ENCODE peak calls at places on chromosomes 6 and 20, in seven cellular contexts. N is astrocyte of the spinal cord; E is WTC11; L is AG04449; C is CD8-positive, alpha-beta T cell; G is GM12865; D is cardiac fibroblast. S is an unnamed sample.

GRCh38 chr20:21323640-21324039 is 20.5 kb downstream of the XRN2 start:
- DNase-seq in N (peak; percentile 73), E (no peak), L (no peak), C (no peak), G (no peak), D (peak; percentile 84), S (no peak)

GRCh38 chr6:51704932-51705540 is 382.4 kb downstream of the PKHD1 start:
- DNase-seq in N (no peak), E (no peak), L (no peak), C (no peak), G (no peak), D (no peak), S (no peak)

GRCh38 chr6:155316419-155316818 is 2.1 kb upstream of the TFB1M start:
- DNase-seq in N (no peak), E (no peak), L (no peak), C (no peak), G (no peak), D (no peak), S (no peak)

GRCh38 chr6:147131728-147132127 is 72.5 kb upstream of the STXBP5 start:
- DNase-seq in N (peak; percentile 29), E (no peak), L (no peak), C (no peak), G (no peak), D (peak; percentile 62), S (no peak)

GRCh38 chr6:46626228-46626909 is 26.2 kb downstream of the CYP39A1 start:
- DNase-seq in N (peak; percentile 56), E (no peak), L (no peak), C (no peak), G (peak; percentile 41), D (peak; percentile 38), S (no peak)

GRCh38 chr6:46642928-46643751 is 9.5 kb downstream of the CYP39A1 start:
- DNase-seq in N (no peak), E (no peak), L (no peak), C (no peak), G (no peak), D (no peak), S (no peak)

GRCh38 chr6:77136086-77136485 is 327.2 kb downstream of the HTR1B start:
- DNase-seq in N (peak; percentile 38), E (no peak), L (no peak), C (no peak), G (no peak), D (no peak), S (no peak)

GRCh38 chr20:35702051-35702823 is 3.0 kb downstream of the ROMO1 start:
- DNase-seq in N (peak; percentile 49), E (no peak), L (no peak), C (no peak), G (no peak), D (no peak), S (no peak)

GRCh38 chr20:4088766-4089165 is 73.4 kb upstream of the RNF24 start:
- DNase-seq in N (no peak), E (no peak), L (no peak), C (no peak), G (no peak), D (no peak), S (no peak)

GRCh38 chr20:35845561-35845960 is 73.7 kb downstream of the PHF20 start:
- DNase-seq in N (peak; percentile 52), E (no peak), L (no peak), C (no peak), G (no peak), D (no peak), S (no peak)

GRCh38 chr6:73131706-73132105 is 93.6 kb downstream of the KHDC1L start:
- DNase-seq in N (peak; percentile 9), E (no peak), L (no peak), C (no peak), G (no peak), D (peak; percentile 8), S (no peak)

GRCh38 chr20:54510546-54511129 is 35.2 kb downstream of the DOK5 start:
- DNase-seq in N (peak; percentile 8), E (peak; percentile 46), L (no peak), C (no peak), G (no peak), D (peak; percentile 26), S (no peak)

DNA sequence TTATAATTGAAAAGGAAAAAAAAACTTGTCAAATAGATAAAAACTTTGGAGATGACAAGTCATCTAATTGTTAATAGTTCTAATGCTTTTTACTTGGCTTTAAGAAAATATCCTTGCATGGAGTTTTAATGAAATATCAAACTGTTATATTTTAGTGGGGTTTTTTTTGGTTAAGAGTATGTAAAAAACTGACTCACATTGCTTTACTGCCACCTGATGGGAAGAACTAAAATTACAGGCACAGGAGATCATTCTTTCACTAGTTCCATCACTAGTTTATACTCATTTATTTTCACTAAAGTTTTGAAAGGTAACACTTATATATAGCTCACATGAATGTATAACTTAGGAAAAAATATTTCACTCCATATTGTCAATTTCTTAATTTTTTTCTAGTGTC is 309.1 kb downstream of the LMBRD1 start:
- DNase-seq in N (no peak), E (no peak), L (no peak), C (no peak), G (peak; percentile 3), D (no peak), S (no peak)
- TF ChIP-seq CTCF in N (peak; percentile 21), E (peak; percentile 66), L (no peak), C (no peak), G (peak; percentile 28), D (peak; percentile 23), S (no peak)

DNA sequence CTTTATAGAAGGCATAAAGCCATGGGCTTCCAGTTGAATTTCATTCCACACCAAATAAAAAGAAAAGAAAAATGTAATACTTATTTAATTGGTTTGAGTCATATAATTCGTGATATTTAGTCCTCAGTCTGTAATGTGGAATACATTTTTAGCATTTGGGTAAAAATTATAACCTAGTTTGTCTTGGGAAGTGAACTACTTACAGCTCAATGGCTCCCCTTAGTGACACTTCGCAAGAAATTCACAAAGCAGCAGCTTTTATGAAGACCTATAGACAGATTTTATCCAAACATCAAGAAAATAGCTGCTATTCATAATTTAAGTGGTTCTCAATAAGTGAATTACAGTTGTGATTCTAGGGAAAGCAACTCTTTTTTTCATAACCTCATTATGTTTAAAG is 72.1 kb downstream of the RSPO3 start:
- DNase-seq in N (peak; percentile 53), E (no peak), L (no peak), C (no peak), G (peak; percentile 26), D (peak; percentile 74), S (no peak)
- TF ChIP-seq CTCF in N (peak; percentile 70), E (no peak), L (peak; percentile 45), C (no peak), G (peak; percentile 16), D (peak; percentile 66), S (no peak)

GRCh38 chr20:62778601-62779416 is 17.5 kb upstream of the MRGBP start:
- DNase-seq in N (no peak), E (peak; percentile 50), L (no peak), C (no peak), G (no peak), D (no peak), S (no peak)
- TF ChIP-seq CTCF in N (no peak), E (no peak), L (no peak), C (no peak), G (no peak), D (no peak), S (no peak)

DNA sequence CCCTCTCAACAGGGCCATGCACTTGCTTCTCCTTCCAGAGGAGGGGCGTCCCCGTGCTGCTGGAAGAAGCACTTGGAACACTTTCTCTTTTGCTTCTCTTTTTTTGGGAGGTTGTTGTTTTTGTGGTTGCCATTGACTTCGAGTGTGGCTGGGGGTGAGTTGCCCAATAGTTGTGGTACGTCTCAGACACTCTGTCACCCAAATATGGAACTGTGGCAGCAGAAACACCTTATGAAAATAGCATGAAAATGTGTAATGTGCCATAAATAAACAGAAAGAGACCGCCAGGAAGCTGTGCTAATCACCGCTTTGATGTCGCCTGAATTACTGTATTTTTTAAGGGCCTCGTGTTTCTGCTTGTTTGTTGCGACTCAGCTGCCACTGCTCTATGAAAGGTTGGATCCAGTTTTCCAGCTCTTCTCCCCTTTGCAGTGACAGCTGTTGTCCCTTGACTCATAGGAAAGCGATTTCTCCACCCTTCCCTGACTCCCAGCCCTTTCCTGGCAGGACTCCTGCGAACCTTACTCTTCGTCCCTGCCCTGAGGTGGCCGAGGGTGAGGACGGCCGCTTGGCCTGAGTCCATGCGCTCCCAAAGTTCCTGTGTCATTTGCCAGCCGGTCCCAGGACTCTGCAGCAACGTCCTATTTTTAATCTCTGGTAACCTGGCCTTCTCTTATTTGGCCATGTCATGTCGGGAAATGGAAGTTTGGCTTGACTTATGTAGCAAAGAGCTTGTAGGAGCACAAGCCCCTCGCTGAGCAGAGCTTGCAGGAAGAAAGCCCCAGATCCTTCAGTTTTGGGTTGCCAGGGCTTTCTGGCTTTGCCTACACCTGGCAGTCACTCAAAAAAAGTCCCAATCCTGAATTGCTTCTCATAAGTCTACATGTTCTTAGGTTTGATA is 694.6 kb downstream of the QKI start:
- DNase-seq in N (peak; percentile 56), E (no peak), L (no peak), C (no peak), G (no peak), D (peak; percentile 55), S (no peak)
- TF ChIP-seq CTCF in N (no peak), E (no peak), L (no peak), C (no peak), G (no peak), D (no peak), S (no peak)

GRCh38 chr6:16759646-16760535 is 1.4 kb downstream of the ATXN1 start:
- DNase-seq in N (peak; percentile 91), E (peak; percentile 72), L (no peak), C (peak; percentile 66), G (peak; percentile 87), D (peak; percentile 97), S (peak; percentile 68)

GRCh38 chr6:16762547-16763477 is 1.6 kb upstream of the ATXN1 start:
- DNase-seq in N (peak; percentile 91), E (peak; percentile 46), L (peak; percentile 89), C (peak; percentile 30), G (peak; percentile 81), D (peak; percentile 75), S (peak; percentile 32)

GRCh38 chr6:16760536-16761468 is at the start of gene ATXN1:
- DNase-seq in N (no peak), E (peak; percentile 41), L (no peak), C (peak; percentile 36), G (peak; percentile 32), D (peak; percentile 78), S (peak; percentile 52)

GRCh38 chr6:16762265-16762546 is 946 bp upstream of the ATXN1 start:
- DNase-seq in N (peak; percentile 42), E (no peak), L (no peak), C (no peak), G (no peak), D (no peak), S (no peak)

DNA sequence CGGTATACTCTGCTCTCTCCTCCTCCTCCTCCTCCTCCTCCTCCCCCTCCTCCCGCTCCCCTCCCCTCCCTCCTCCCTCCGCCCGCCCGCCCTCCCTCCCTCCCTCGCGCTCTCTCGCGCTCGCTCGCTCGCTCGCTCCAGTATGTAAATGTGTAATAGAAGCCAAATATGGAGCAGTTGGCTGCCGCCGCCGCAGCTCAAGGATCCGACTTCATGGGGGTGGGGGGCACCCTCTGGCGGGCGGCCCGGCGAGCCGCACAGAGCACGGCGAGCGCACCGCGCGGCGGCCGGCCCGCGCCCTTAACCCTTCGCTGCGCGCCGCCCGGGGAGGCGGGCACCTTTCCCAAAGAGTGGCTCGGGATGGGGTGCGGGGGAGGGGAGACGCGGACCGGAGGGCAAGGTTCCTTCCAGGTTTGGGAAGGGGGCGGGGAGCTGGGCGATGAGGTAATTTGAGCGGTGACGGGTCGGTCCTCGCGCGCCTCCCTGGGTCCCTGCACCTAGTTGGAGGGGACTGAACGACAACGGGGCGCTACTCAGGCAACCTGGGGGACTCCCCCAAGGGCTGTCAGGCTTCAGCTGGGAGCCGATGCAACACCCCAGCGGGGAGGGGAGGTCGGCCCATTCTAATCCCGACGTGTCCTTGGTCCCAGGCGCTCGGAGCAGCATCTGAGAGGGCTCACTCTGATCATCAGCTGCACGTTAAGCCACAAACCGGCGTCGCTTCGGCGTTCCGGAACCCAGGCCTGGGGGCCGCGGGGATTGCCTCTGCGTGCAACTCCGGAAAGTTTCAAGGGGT is 407 bp upstream of the ATXN1 start:
- DNase-seq in N (peak; percentile 95), E (peak; percentile 87), L (no peak), C (peak; percentile 73), G (peak; percentile 92), D (peak; percentile 96), S (peak; percentile 72)
- TF ChIP-seq CTCF in N (peak; percentile 22), E (no peak), L (peak; percentile 36), C (no peak), G (peak; percentile 41), D (peak; percentile 6), S (no peak)